ENCODE peak calls at places on chromosomes 16 and 17, in ten cellular contexts. One of them, this sample, is unnamed.

GRCh38 chr16:87499189-87499486 is 6.3 kb upstream of the ZCCHC14 start:
- DNase-seq in aorta: no peak
- DNase-seq in left colon: no peak
- DNase-seq in tibial artery: no peak
- DNase-seq in activated CD4-positive, CD25-positive, alpha-beta regulatory T cell treated with anti-CD3 and anti-CD28 coated beads, Interleukin-2, amount 50 U/mL, for 16 hours: no peak
- DNase-seq in central memory CD4-positive, alpha-beta T cell: no peak
- DNase-seq in stimulated activated CD4-positive, alpha-beta T cell treated with anti-CD3 and anti-CD28 coated beads, Interleukin-12 subunit alpha, Interleukin-12 subunit beta, amount 100 ng/mL, for 24 hours: no peak
- DNase-seq in Ammon's horn: no peak
- DNase-seq in choroid plexus epithelial cell: peak; percentile 69
- DNase-seq in pulmonary artery endothelial cell: no peak
- DNase-seq in this sample: no peak

GRCh38 chr17:41199421-41200098 is 9.9 kb downstream of the KRTAP9-1 start:
- DNase-seq in tibial artery: no peak
- DNase-seq in stimulated activated CD4-positive, alpha-beta T cell treated with anti-CD3 and anti-CD28 coated beads, Interleukin-12 subunit alpha, Interleukin-12 subunit beta, amount 100 ng/mL, for 24 hours: no peak
- DNase-seq in central memory CD4-positive, alpha-beta T cell: no peak
- DNase-seq in aorta: no peak
- DNase-seq in Ammon's horn: no peak
- DNase-seq in activated CD4-positive, CD25-positive, alpha-beta regulatory T cell treated with anti-CD3 and anti-CD28 coated beads, Interleukin-2, amount 50 U/mL, for 16 hours: no peak
- DNase-seq in choroid plexus epithelial cell: no peak
- DNase-seq in pulmonary artery endothelial cell: no peak
- DNase-seq in left colon: no peak
- DNase-seq in this sample: no peak

GRCh38 chr16:79656537-79657115 is 56.1 kb upstream of the MAF start:
- DNase-seq in left colon: no peak
- DNase-seq in central memory CD4-positive, alpha-beta T cell: no peak
- DNase-seq in activated CD4-positive, CD25-positive, alpha-beta regulatory T cell treated with anti-CD3 and anti-CD28 coated beads, Interleukin-2, amount 50 U/mL, for 16 hours: no peak
- DNase-seq in aorta: no peak
- DNase-seq in choroid plexus epithelial cell: no peak
- DNase-seq in Ammon's horn: no peak
- DNase-seq in tibial artery: no peak
- DNase-seq in pulmonary artery endothelial cell: no peak
- DNase-seq in stimulated activated CD4-positive, alpha-beta T cell treated with anti-CD3 and anti-CD28 coated beads, Interleukin-12 subunit alpha, Interleukin-12 subunit beta, amount 100 ng/mL, for 24 hours: no peak
- DNase-seq in this sample: no peak

GRCh38 chr16:57882797-57883196 is 80.5 kb upstream of the KIFC3 start:
- DNase-seq in stimulated activated CD4-positive, alpha-beta T cell treated with anti-CD3 and anti-CD28 coated beads, Interleukin-12 subunit alpha, Interleukin-12 subunit beta, amount 100 ng/mL, for 24 hours: no peak
- DNase-seq in left colon: no peak
- DNase-seq in pulmonary artery endothelial cell: no peak
- DNase-seq in central memory CD4-positive, alpha-beta T cell: no peak
- DNase-seq in Ammon's horn: no peak
- DNase-seq in tibial artery: peak; percentile 5
- DNase-seq in aorta: no peak
- DNase-seq in activated CD4-positive, CD25-positive, alpha-beta regulatory T cell treated with anti-CD3 and anti-CD28 coated beads, Interleukin-2, amount 50 U/mL, for 16 hours: no peak
- DNase-seq in choroid plexus epithelial cell: peak; percentile 46
- DNase-seq in this sample: no peak

GRCh38 chr17:35345926-35346771 is 27.3 kb downstream of the SLFN11 start:
- DNase-seq in Ammon's horn: peak; percentile 59
- DNase-seq in central memory CD4-positive, alpha-beta T cell: no peak
- DNase-seq in stimulated activated CD4-positive, alpha-beta T cell treated with anti-CD3 and anti-CD28 coated beads, Interleukin-12 subunit alpha, Interleukin-12 subunit beta, amount 100 ng/mL, for 24 hours: no peak
- DNase-seq in tibial artery: peak; percentile 84
- DNase-seq in activated CD4-positive, CD25-positive, alpha-beta regulatory T cell treated with anti-CD3 and anti-CD28 coated beads, Interleukin-2, amount 50 U/mL, for 16 hours: no peak
- DNase-seq in left colon: peak; percentile 65
- DNase-seq in aorta: peak; percentile 83
- DNase-seq in choroid plexus epithelial cell: peak; percentile 38
- DNase-seq in pulmonary artery endothelial cell: no peak
- DNase-seq in this sample: no peak

GRCh38 chr17:47674503-47674902 is 19.5 kb upstream of the TBKBP1 start:
- DNase-seq in tibial artery: no peak
- DNase-seq in activated CD4-positive, CD25-positive, alpha-beta regulatory T cell treated with anti-CD3 and anti-CD28 coated beads, Interleukin-2, amount 50 U/mL, for 16 hours: no peak
- DNase-seq in central memory CD4-positive, alpha-beta T cell: no peak
- DNase-seq in left colon: no peak
- DNase-seq in choroid plexus epithelial cell: no peak
- DNase-seq in stimulated activated CD4-positive, alpha-beta T cell treated with anti-CD3 and anti-CD28 coated beads, Interleukin-12 subunit alpha, Interleukin-12 subunit beta, amount 100 ng/mL, for 24 hours: no peak
- DNase-seq in aorta: no peak
- DNase-seq in pulmonary artery endothelial cell: no peak
- DNase-seq in Ammon's horn: no peak
- DNase-seq in this sample: no peak

GRCh38 chr16:47779201-47780016 is 318.3 kb downstream of the PHKB start:
- DNase-seq in tibial artery: no peak
- DNase-seq in central memory CD4-positive, alpha-beta T cell: no peak
- DNase-seq in stimulated activated CD4-positive, alpha-beta T cell treated with anti-CD3 and anti-CD28 coated beads, Interleukin-12 subunit alpha, Interleukin-12 subunit beta, amount 100 ng/mL, for 24 hours: no peak
- DNase-seq in pulmonary artery endothelial cell: peak; percentile 7
- DNase-seq in Ammon's horn: peak; percentile 47
- DNase-seq in activated CD4-positive, CD25-positive, alpha-beta regulatory T cell treated with anti-CD3 and anti-CD28 coated beads, Interleukin-2, amount 50 U/mL, for 16 hours: no peak
- DNase-seq in choroid plexus epithelial cell: peak; percentile 53
- DNase-seq in left colon: no peak
- DNase-seq in aorta: no peak
- DNase-seq in this sample: no peak

GRCh38 chr16:20904507-20905079 is 4.0 kb downstream of the LYRM1 start:
- DNase-seq in choroid plexus epithelial cell: peak; percentile 80
- DNase-seq in pulmonary artery endothelial cell: peak; percentile 96
- DNase-seq in aorta: no peak
- DNase-seq in Ammon's horn: peak; percentile 20
- DNase-seq in tibial artery: no peak
- DNase-seq in left colon: no peak
- DNase-seq in activated CD4-positive, CD25-positive, alpha-beta regulatory T cell treated with anti-CD3 and anti-CD28 coated beads, Interleukin-2, amount 50 U/mL, for 16 hours: no peak
- DNase-seq in central memory CD4-positive, alpha-beta T cell: peak; percentile 47
- DNase-seq in stimulated activated CD4-positive, alpha-beta T cell treated with anti-CD3 and anti-CD28 coated beads, Interleukin-12 subunit alpha, Interleukin-12 subunit beta, amount 100 ng/mL, for 24 hours: no peak
- DNase-seq in this sample: peak; percentile 20

GRCh38 chr17:29143894-29144293 is 36.3 kb downstream of the MYO18A start:
- DNase-seq in tibial artery: no peak
- DNase-seq in Ammon's horn: peak; percentile 64
- DNase-seq in activated CD4-positive, CD25-positive, alpha-beta regulatory T cell treated with anti-CD3 and anti-CD28 coated beads, Interleukin-2, amount 50 U/mL, for 16 hours: no peak
- DNase-seq in central memory CD4-positive, alpha-beta T cell: no peak
- DNase-seq in stimulated activated CD4-positive, alpha-beta T cell treated with anti-CD3 and anti-CD28 coated beads, Interleukin-12 subunit alpha, Interleukin-12 subunit beta, amount 100 ng/mL, for 24 hours: no peak
- DNase-seq in pulmonary artery endothelial cell: no peak
- DNase-seq in aorta: no peak
- DNase-seq in left colon: no peak
- DNase-seq in choroid plexus epithelial cell: no peak
- DNase-seq in this sample: no peak

GRCh38 chr17:13751485-13751793 is 149.7 kb upstream of the HS3ST3A1 start:
- DNase-seq in activated CD4-positive, CD25-positive, alpha-beta regulatory T cell treated with anti-CD3 and anti-CD28 coated beads, Interleukin-2, amount 50 U/mL, for 16 hours: no peak
- DNase-seq in pulmonary artery endothelial cell: no peak
- DNase-seq in stimulated activated CD4-positive, alpha-beta T cell treated with anti-CD3 and anti-CD28 coated beads, Interleukin-12 subunit alpha, Interleukin-12 subunit beta, amount 100 ng/mL, for 24 hours: no peak
- DNase-seq in tibial artery: no peak
- DNase-seq in choroid plexus epithelial cell: no peak
- DNase-seq in Ammon's horn: no peak
- DNase-seq in central memory CD4-positive, alpha-beta T cell: no peak
- DNase-seq in aorta: no peak
- DNase-seq in left colon: no peak
- DNase-seq in this sample: no peak

GRCh38 chr16:80791411-80791810 is 13.0 kb downstream of the CDYL2 start:
- DNase-seq in stimulated activated CD4-positive, alpha-beta T cell treated with anti-CD3 and anti-CD28 coated beads, Interleukin-12 subunit alpha, Interleukin-12 subunit beta, amount 100 ng/mL, for 24 hours: no peak
- DNase-seq in pulmonary artery endothelial cell: peak; percentile 20
- DNase-seq in central memory CD4-positive, alpha-beta T cell: no peak
- DNase-seq in tibial artery: no peak
- DNase-seq in activated CD4-positive, CD25-positive, alpha-beta regulatory T cell treated with anti-CD3 and anti-CD28 coated beads, Interleukin-2, amount 50 U/mL, for 16 hours: no peak
- DNase-seq in left colon: no peak
- DNase-seq in aorta: no peak
- DNase-seq in Ammon's horn: no peak
- DNase-seq in choroid plexus epithelial cell: peak; percentile 9
- DNase-seq in this sample: no peak

GRCh38 chr16:85354623-85355514 is 242.6 kb upstream of the CIBAR2 start:
- DNase-seq in left colon: no peak
- DNase-seq in Ammon's horn: no peak
- DNase-seq in stimulated activated CD4-positive, alpha-beta T cell treated with anti-CD3 and anti-CD28 coated beads, Interleukin-12 subunit alpha, Interleukin-12 subunit beta, amount 100 ng/mL, for 24 hours: no peak
- DNase-seq in central memory CD4-positive, alpha-beta T cell: no peak
- DNase-seq in tibial artery: no peak
- DNase-seq in activated CD4-positive, CD25-positive, alpha-beta regulatory T cell treated with anti-CD3 and anti-CD28 coated beads, Interleukin-2, amount 50 U/mL, for 16 hours: no peak
- DNase-seq in choroid plexus epithelial cell: peak; percentile 74
- DNase-seq in aorta: no peak
- DNase-seq in pulmonary artery endothelial cell: no peak
- DNase-seq in this sample: no peak

GRCh38 chr17:52111182-52111581 is 47.3 kb downstream of the CA10 start:
- DNase-seq in aorta: no peak
- DNase-seq in activated CD4-positive, CD25-positive, alpha-beta regulatory T cell treated with anti-CD3 and anti-CD28 coated beads, Interleukin-2, amount 50 U/mL, for 16 hours: no peak
- DNase-seq in tibial artery: no peak
- DNase-seq in Ammon's horn: no peak
- DNase-seq in stimulated activated CD4-positive, alpha-beta T cell treated with anti-CD3 and anti-CD28 coated beads, Interleukin-12 subunit alpha, Interleukin-12 subunit beta, amount 100 ng/mL, for 24 hours: no peak
- DNase-seq in choroid plexus epithelial cell: no peak
- DNase-seq in central memory CD4-positive, alpha-beta T cell: no peak
- DNase-seq in left colon: no peak
- DNase-seq in pulmonary artery endothelial cell: no peak
- DNase-seq in this sample: no peak

GRCh38 chr16:87929986-87930385 is 6.3 kb downstream of the CA5A start:
- DNase-seq in choroid plexus epithelial cell: peak; percentile 69
- DNase-seq in pulmonary artery endothelial cell: no peak
- DNase-seq in tibial artery: no peak
- DNase-seq in left colon: no peak
- DNase-seq in activated CD4-positive, CD25-positive, alpha-beta regulatory T cell treated with anti-CD3 and anti-CD28 coated beads, Interleukin-2, amount 50 U/mL, for 16 hours: no peak
- DNase-seq in stimulated activated CD4-positive, alpha-beta T cell treated with anti-CD3 and anti-CD28 coated beads, Interleukin-12 subunit alpha, Interleukin-12 subunit beta, amount 100 ng/mL, for 24 hours: no peak
- DNase-seq in aorta: no peak
- DNase-seq in Ammon's horn: no peak
- DNase-seq in central memory CD4-positive, alpha-beta T cell: no peak
- DNase-seq in this sample: no peak

GRCh38 chr16:65837431-65837986 is 529.0 kb upstream of the CDH5 start:
- DNase-seq in aorta: no peak
- DNase-seq in stimulated activated CD4-positive, alpha-beta T cell treated with anti-CD3 and anti-CD28 coated beads, Interleukin-12 subunit alpha, Interleukin-12 subunit beta, amount 100 ng/mL, for 24 hours: no peak
- DNase-seq in left colon: no peak
- DNase-seq in activated CD4-positive, CD25-positive, alpha-beta regulatory T cell treated with anti-CD3 and anti-CD28 coated beads, Interleukin-2, amount 50 U/mL, for 16 hours: no peak
- DNase-seq in Ammon's horn: no peak
- DNase-seq in choroid plexus epithelial cell: no peak
- DNase-seq in tibial artery: no peak
- DNase-seq in central memory CD4-positive, alpha-beta T cell: no peak
- DNase-seq in pulmonary artery endothelial cell: no peak
- DNase-seq in this sample: no peak

GRCh38 chr16:77172964-77173363 is 18.0 kb upstream of the MON1B start:
- DNase-seq in tibial artery: no peak
- DNase-seq in choroid plexus epithelial cell: peak; percentile 5
- DNase-seq in central memory CD4-positive, alpha-beta T cell: no peak
- DNase-seq in left colon: no peak
- DNase-seq in Ammon's horn: no peak
- DNase-seq in aorta: no peak
- DNase-seq in pulmonary artery endothelial cell: peak; percentile 81
- DNase-seq in activated CD4-positive, CD25-positive, alpha-beta regulatory T cell treated with anti-CD3 and anti-CD28 coated beads, Interleukin-2, amount 50 U/mL, for 16 hours: no peak
- DNase-seq in stimulated activated CD4-positive, alpha-beta T cell treated with anti-CD3 and anti-CD28 coated beads, Interleukin-12 subunit alpha, Interleukin-12 subunit beta, amount 100 ng/mL, for 24 hours: no peak
- DNase-seq in this sample: no peak

This sample was measured in GM12891.